ENCODE peak calls at places on chromosomes 5 and 9, in eight cellular contexts. M is glutamatergic neuron, K is psoas muscle, N is lower leg skin, P is heart left ventricle, G is tibial artery, I is omental fat pad, B is GM06990. H is an unnamed sample.

GRCh38 chr5:91151947-91152346 is 231.2 kb downstream of the ARRDC3 start:
- DNase-seq in M (no peak), K (no peak), N (peak; percentile 64), P (peak; percentile 39), G (peak; percentile 73), I (peak; percentile 30), B (no peak), H (no peak)

GRCh38 chr9:116952434-116952805 is 265.3 kb downstream of the TRIM32 start:
- DNase-seq in M (no peak), K (no peak), N (no peak), P (no peak), G (no peak), I (no peak), B (peak; percentile 49), H (no peak)

GRCh38 chr5:15620501-15620900 is 120.5 kb downstream of the FBXL7 start:
- DNase-seq in M (no peak), K (peak; percentile 15), N (peak; percentile 32), P (no peak), G (peak; percentile 78), I (no peak), B (no peak), H (no peak)

GRCh38 chr5:217860-218456 is at the start of the genes CCDC127 and SDHA:
- DNase-seq in M (peak; percentile 100), K (peak; percentile 98), N (peak; percentile 94), P (peak; percentile 97), G (peak; percentile 95), I (peak; percentile 95), B (peak; percentile 96), H (peak; percentile 100)

GRCh38 chr5:37735649-37736347 is 104.0 kb downstream of the GDNF start:
- DNase-seq in M (no peak), K (peak; percentile 55), N (no peak), P (no peak), G (no peak), I (no peak), B (no peak), H (no peak)

GRCh38 chr5:8839361-8840055 is 706.4 kb downstream of the SEMA5A start:
- DNase-seq in M (peak; percentile 32), K (no peak), N (no peak), P (no peak), G (no peak), I (no peak), B (no peak), H (no peak)

GRCh38 chr9:89797970-89798369 is 193.2 kb downstream of the GADD45G start:
- DNase-seq in M (no peak), K (no peak), N (no peak), P (no peak), G (no peak), I (no peak), B (no peak), H (no peak)

GRCh38 chr5:120794121-120794520 is 330.0 kb downstream of the PRR16 start:
- DNase-seq in M (no peak), K (no peak), N (no peak), P (no peak), G (no peak), I (no peak), B (no peak), H (no peak)

GRCh38 chr9:14710804-14711203 is 11.7 kb downstream of the CER1 start:
- DNase-seq in M (no peak), K (no peak), N (no peak), P (no peak), G (no peak), I (no peak), B (no peak), H (no peak)

GRCh38 chr9:97468658-97469448 is 32.6 kb upstream of the TMOD1 start:
- DNase-seq in M (peak; percentile 77), K (peak; percentile 67), N (peak; percentile 80), P (peak; percentile 80), G (peak; percentile 91), I (peak; percentile 40), B (peak; percentile 48), H (peak; percentile 76)

GRCh38 chr5:61625682-61626620 is 293.9 kb downstream of the ZSWIM6 start:
- DNase-seq in M (peak; percentile 62), K (peak; percentile 75), N (peak; percentile 31), P (peak; percentile 79), G (peak; percentile 66), I (no peak), B (peak; percentile 58), H (peak; percentile 38)

GRCh38 chr5:157172408-157172807 is 6.3 kb upstream of the GARIN3 start:
- DNase-seq in M (no peak), K (no peak), N (no peak), P (no peak), G (no peak), I (no peak), B (peak; percentile 82), H (peak; percentile 82)

GRCh38 chr9:136009516-136009915 is 48.3 kb upstream of the UBAC1 start:
- DNase-seq in M (peak; percentile 11), K (peak; percentile 8), N (no peak), P (no peak), G (no peak), I (no peak), B (no peak), H (no peak)

GRCh38 chr9:137390553-137391410 is 32.2 kb downstream of the EXD3 start:
- DNase-seq in M (peak; percentile 56), K (peak; percentile 42), N (no peak), P (no peak), G (no peak), I (no peak), B (no peak), H (no peak)

GRCh38 chr9:114989600-114990410 is 59.4 kb upstream of the TNFSF8 start:
- DNase-seq in M (no peak), K (no peak), N (no peak), P (no peak), G (no peak), I (no peak), B (peak; percentile 64), H (peak; percentile 27)

GRCh38 chr9:107635137-107635802 is 145.7 kb upstream of the KLF4 start:
- DNase-seq in M (no peak), K (no peak), N (no peak), P (no peak), G (no peak), I (no peak), B (no peak), H (no peak)

GRCh38 chr5:77640577-77641396 is 2.3 kb upstream of the OTP start:
- DNase-seq in M (peak; percentile 31), K (no peak), N (no peak), P (no peak), G (no peak), I (no peak), B (no peak), H (no peak)

GRCh38 chr5:9898319-9898718 is 268.2 kb upstream of the TAS2R1 start:
- DNase-seq in M (peak; percentile 25), K (no peak), N (no peak), P (no peak), G (no peak), I (no peak), B (no peak), H (no peak)

GRCh38 chr9:5800969-5801738 is 31.8 kb downstream of the ERMP1 start:
- DNase-seq in M (no peak), K (no peak), N (no peak), P (no peak), G (no peak), I (no peak), B (no peak), H (no peak)

GRCh38 chr9:98251554-98251953 is 3.9 kb downstream of the TBC1D2 start:
- DNase-seq in M (no peak), K (no peak), N (peak; percentile 37), P (no peak), G (no peak), I (no peak), B (no peak), H (no peak)

GRCh38 chr9:93657331-93658111 is 81.1 kb downstream of the PHF2 start:
- DNase-seq in M (peak; percentile 8), K (peak; percentile 6), N (no peak), P (no peak), G (peak; percentile 9), I (no peak), B (no peak), H (no peak)

DNA sequence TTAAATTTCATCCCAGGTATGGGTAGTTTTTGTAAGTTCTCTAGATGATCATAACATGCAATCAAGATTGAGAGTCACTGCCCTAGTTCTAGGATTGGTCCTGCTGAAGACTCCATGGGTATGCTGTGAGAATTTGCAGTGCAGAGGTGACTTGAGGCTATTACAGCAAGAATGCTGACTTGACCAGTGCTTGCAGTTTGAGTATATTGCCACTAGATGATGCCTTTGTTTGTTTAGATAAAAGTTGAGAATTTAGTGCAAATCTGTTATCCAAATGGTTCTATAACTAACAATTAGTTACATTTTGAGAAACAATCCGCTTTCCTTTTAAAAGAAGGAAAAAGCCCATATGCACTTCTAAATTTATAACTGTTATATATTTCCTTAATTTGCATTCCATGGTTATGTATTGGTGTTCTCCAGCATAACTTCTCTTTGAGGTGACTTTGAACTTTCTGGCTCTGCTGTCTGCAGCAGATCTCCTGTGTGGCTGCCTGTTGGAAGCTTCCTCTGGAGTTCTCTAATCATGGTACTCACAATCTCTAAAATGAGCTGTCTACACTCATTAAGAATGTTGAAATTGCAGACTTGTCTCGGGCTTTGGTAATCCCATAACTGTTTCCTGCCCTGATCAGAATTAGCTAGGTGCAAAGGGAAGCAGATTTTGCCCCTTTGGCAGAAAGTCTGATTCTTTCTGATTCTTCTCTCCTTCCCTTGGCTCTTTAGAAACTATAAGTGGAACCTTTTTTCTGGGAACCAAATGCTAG is 24.9 kb downstream of the MELK start:
- DNase-seq in M (no peak), K (no peak), N (no peak), P (no peak), G (no peak), I (no peak), B (no peak), H (no peak)
- TF ChIP-seq CTCF in M (peak; percentile 52), K (peak; percentile 17), N (no peak), P (peak; percentile 39), G (peak; percentile 24), I (no peak), B (peak; percentile 63), H (no peak)

DNA sequence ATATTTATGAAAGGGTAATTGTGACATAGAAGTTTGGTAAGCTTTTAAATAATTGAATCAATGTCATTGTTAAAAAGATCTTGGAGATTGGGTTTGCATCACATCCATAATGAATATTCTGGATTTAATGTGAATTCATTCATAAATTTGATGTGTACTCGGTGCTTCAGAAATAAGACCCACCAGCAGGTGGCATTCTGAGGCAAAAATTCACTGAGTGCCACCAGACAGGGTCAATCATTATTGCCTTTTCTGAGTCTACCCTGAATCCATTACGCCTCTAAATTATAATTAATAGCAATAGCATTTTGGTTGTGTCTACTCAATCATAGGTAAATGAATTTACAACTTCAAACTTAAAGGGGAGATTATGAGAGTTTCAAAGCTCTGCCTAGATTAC is 1.0 kb downstream of the TRPC7 start:
- DNase-seq in M (peak; percentile 34), K (no peak), N (no peak), P (no peak), G (no peak), I (no peak), B (no peak), H (no peak)
- TF ChIP-seq CTCF in M (peak; percentile 76), K (no peak), N (no peak), P (no peak), G (no peak), I (no peak), B (peak; percentile 39), H (peak; percentile 30)

GRCh38 chr9:77475641-77476473 is 172.3 kb downstream of the GNA14 start:
- DNase-seq in M (no peak), K (no peak), N (no peak), P (peak; percentile 31), G (no peak), I (no peak), B (peak; percentile 30), H (peak; percentile 61)
- TF ChIP-seq CTCF in M (no peak), K (no peak), N (no peak), P (no peak), G (no peak), I (no peak), B (no peak), H (no peak)

GRCh38 chr5:172187118-172188032 is 649 bp downstream of the STK10 start:
- DNase-seq in M (peak; percentile 53), K (peak; percentile 56), N (peak; percentile 63), P (peak; percentile 64), G (peak; percentile 62), I (peak; percentile 42), B (peak; percentile 78), H (peak; percentile 72)
- TF ChIP-seq CTCF in M (no peak), K (no peak), N (no peak), P (no peak), G (no peak), I (no peak), B (peak; percentile 8), H (no peak)